ENCODE peak calls at places on chromosome 10, in five cellular contexts. One of them, this sample, is unnamed.

GRCh38 chr10:119233821-119234220 is 26.4 kb downstream of the GRK5 start:
- DNase-seq in CD8-positive, alpha-beta T cell: no peak
- DNase-seq in activated effector memory CD4-positive, alpha-beta T cell treated with anti-CD3 and anti-CD28 coated beads, Interleukin-2, amount 50 U/mL, for 16 hours: no peak
- DNase-seq in HFFc6: no peak
- DNase-seq in NCI-H1092: no peak
- DNase-seq in this sample: peak

GRCh38 chr10:78752708-78753107 is 316.1 kb upstream of the ZMIZ1 start:
- DNase-seq in activated effector memory CD4-positive, alpha-beta T cell treated with anti-CD3 and anti-CD28 coated beads, Interleukin-2, amount 50 U/mL, for 16 hours: no peak
- DNase-seq in NCI-H1092: no peak
- DNase-seq in HFFc6: peak
- DNase-seq in CD8-positive, alpha-beta T cell: no peak
- DNase-seq in this sample: no peak

GRCh38 chr10:110643670-110644597 is at the start of gene RBM20:
- DNase-seq in activated effector memory CD4-positive, alpha-beta T cell treated with anti-CD3 and anti-CD28 coated beads, Interleukin-2, amount 50 U/mL, for 16 hours: peak
- DNase-seq in NCI-H1092: no peak
- DNase-seq in CD8-positive, alpha-beta T cell: no peak
- DNase-seq in HFFc6: no peak
- DNase-seq in this sample: no peak

GRCh38 chr10:117550599-117551321 is 8.2 kb downstream of the EMX2 start:
- DNase-seq in HFFc6: no peak
- DNase-seq in activated effector memory CD4-positive, alpha-beta T cell treated with anti-CD3 and anti-CD28 coated beads, Interleukin-2, amount 50 U/mL, for 16 hours: no peak
- DNase-seq in NCI-H1092: no peak
- DNase-seq in CD8-positive, alpha-beta T cell: no peak
- DNase-seq in this sample: no peak

GRCh38 chr10:30247704-30248103 is 101.4 kb downstream of the MTPAP start:
- DNase-seq in CD8-positive, alpha-beta T cell: no peak
- DNase-seq in activated effector memory CD4-positive, alpha-beta T cell treated with anti-CD3 and anti-CD28 coated beads, Interleukin-2, amount 50 U/mL, for 16 hours: no peak
- DNase-seq in NCI-H1092: no peak
- DNase-seq in HFFc6: no peak
- DNase-seq in this sample: no peak

GRCh38 chr10:24008164-24009066 is 200.5 kb upstream of the KIAA1217 start:
- DNase-seq in HFFc6: no peak
- DNase-seq in activated effector memory CD4-positive, alpha-beta T cell treated with anti-CD3 and anti-CD28 coated beads, Interleukin-2, amount 50 U/mL, for 16 hours: no peak
- DNase-seq in CD8-positive, alpha-beta T cell: no peak
- DNase-seq in NCI-H1092: no peak
- DNase-seq in this sample: no peak

GRCh38 chr10:90947025-90947960 is 26.4 kb upstream of the ANKRD1 start:
- DNase-seq in activated effector memory CD4-positive, alpha-beta T cell treated with anti-CD3 and anti-CD28 coated beads, Interleukin-2, amount 50 U/mL, for 16 hours: no peak
- DNase-seq in CD8-positive, alpha-beta T cell: no peak
- DNase-seq in HFFc6: peak
- DNase-seq in NCI-H1092: no peak
- DNase-seq in this sample: no peak

GRCh38 chr10:1280436-1281401 is 224.5 kb downstream of the WDR37 start:
- DNase-seq in CD8-positive, alpha-beta T cell: no peak
- DNase-seq in HFFc6: no peak
- DNase-seq in activated effector memory CD4-positive, alpha-beta T cell treated with anti-CD3 and anti-CD28 coated beads, Interleukin-2, amount 50 U/mL, for 16 hours: no peak
- DNase-seq in NCI-H1092: no peak
- DNase-seq in this sample: no peak

GRCh38 chr10:47253651-47254375 is 46.2 kb upstream of the GDF10 start:
- DNase-seq in NCI-H1092: no peak
- DNase-seq in activated effector memory CD4-positive, alpha-beta T cell treated with anti-CD3 and anti-CD28 coated beads, Interleukin-2, amount 50 U/mL, for 16 hours: no peak
- DNase-seq in CD8-positive, alpha-beta T cell: no peak
- DNase-seq in HFFc6: no peak
- DNase-seq in this sample: no peak

GRCh38 chr10:132616170-132616994 is 78.8 kb downstream of the INPP5A start:
- DNase-seq in activated effector memory CD4-positive, alpha-beta T cell treated with anti-CD3 and anti-CD28 coated beads, Interleukin-2, amount 50 U/mL, for 16 hours: peak
- DNase-seq in NCI-H1092: no peak
- DNase-seq in CD8-positive, alpha-beta T cell: peak
- DNase-seq in HFFc6: no peak
- DNase-seq in this sample: no peak

GRCh38 chr10:79260803-79261740 is 86.2 kb upstream of the PPIF start:
- DNase-seq in HFFc6: no peak
- DNase-seq in CD8-positive, alpha-beta T cell: no peak
- DNase-seq in activated effector memory CD4-positive, alpha-beta T cell treated with anti-CD3 and anti-CD28 coated beads, Interleukin-2, amount 50 U/mL, for 16 hours: no peak
- DNase-seq in NCI-H1092: peak
- DNase-seq in this sample: peak

GRCh38 chr10:49365675-49366415 is 30.0 kb downstream of the DRGX start:
- DNase-seq in HFFc6: no peak
- DNase-seq in NCI-H1092: no peak
- DNase-seq in CD8-positive, alpha-beta T cell: no peak
- DNase-seq in activated effector memory CD4-positive, alpha-beta T cell treated with anti-CD3 and anti-CD28 coated beads, Interleukin-2, amount 50 U/mL, for 16 hours: no peak
- DNase-seq in this sample: no peak

GRCh38 chr10:60208676-60209269 is 180.9 kb downstream of the ANK3 start:
- DNase-seq in CD8-positive, alpha-beta T cell: no peak
- DNase-seq in activated effector memory CD4-positive, alpha-beta T cell treated with anti-CD3 and anti-CD28 coated beads, Interleukin-2, amount 50 U/mL, for 16 hours: no peak
- DNase-seq in HFFc6: peak
- DNase-seq in NCI-H1092: peak
- DNase-seq in this sample: peak

GRCh38 chr10:83965473-83965872 is 173.8 kb upstream of the GHITM start:
- DNase-seq in NCI-H1092: no peak
- DNase-seq in activated effector memory CD4-positive, alpha-beta T cell treated with anti-CD3 and anti-CD28 coated beads, Interleukin-2, amount 50 U/mL, for 16 hours: no peak
- DNase-seq in HFFc6: no peak
- DNase-seq in CD8-positive, alpha-beta T cell: no peak
- DNase-seq in this sample: no peak